ENCODE peak calls at places on chromosomes 6 and 20, in eight cellular contexts. M, Y, G, X, W, D, O and V are unnamed samples.
A peak's percentile ranks its signal among the peaks of the same experiment; 100 is the strongest.

GRCh38 chr6:29724937-29725869 is 2.0 kb downstream of the HLA-F start:
- DNase-seq in M (no peak), Y (no peak), G (no peak), X (no peak), W (no peak), D (no peak), O (no peak), V (no peak)

GRCh38 chr6:17851001-17851719 is 136.3 kb downstream of the KIF13A start:
- DNase-seq in M (no peak), Y (no peak), G (no peak), X (no peak), W (peak; percentile 52), D (no peak), O (no peak), V (no peak)

GRCh38 chr6:169213814-169214520 is 39.7 kb downstream of the THBS2 start:
- DNase-seq in M (no peak), Y (no peak), G (no peak), X (no peak), W (no peak), D (no peak), O (no peak), V (no peak)

GRCh38 chr20:29873946-29874345 is 1383.5 kb upstream of the DEFB115 start:
- DNase-seq in M (peak; percentile 6), Y (peak; percentile 9), G (no peak), X (no peak), W (peak; percentile 38), D (no peak), O (no peak), V (peak; percentile 76)

GRCh38 chr20:34374209-34374749 is 11.2 kb downstream of the ITCH start:
- DNase-seq in M (no peak), Y (no peak), G (no peak), X (no peak), W (no peak), D (no peak), O (no peak), V (no peak)

GRCh38 chr6:35717449-35718353 is 19.1 kb upstream of the ARMC12 start:
- DNase-seq in M (no peak), Y (no peak), G (no peak), X (no peak), W (no peak), D (no peak), O (no peak), V (no peak)

GRCh38 chr6:165766457-165766856 is 103.4 kb upstream of the PDE10A start:
- DNase-seq in M (no peak), Y (peak; percentile 40), G (no peak), X (no peak), W (peak; percentile 82), D (no peak), O (no peak), V (no peak)

GRCh38 chr20:13307562-13308163 is 86.6 kb downstream of the ISM1 start:
- DNase-seq in M (no peak), Y (no peak), G (no peak), X (no peak), W (no peak), D (no peak), O (no peak), V (no peak)

GRCh38 chr20:11891827-11892521 is 25.7 kb upstream of the BTBD3 start:
- DNase-seq in M (no peak), Y (peak; percentile 74), G (no peak), X (peak; percentile 16), W (peak; percentile 82), D (no peak), O (no peak), V (peak; percentile 6)

GRCh38 chr6:168582581-168582981 is 141.6 kb downstream of the SMOC2 start:
- DNase-seq in M (no peak), Y (no peak), G (no peak), X (no peak), W (no peak), D (no peak), O (no peak), V (no peak)

GRCh38 chr6:17473554-17473953 is 80.2 kb downstream of the CAP2 start:
- DNase-seq in M (peak; percentile 59), Y (no peak), G (no peak), X (no peak), W (no peak), D (no peak), O (no peak), V (no peak)

GRCh38 chr20:31573555-31574295 is 31.4 kb upstream of the ID1 start:
- DNase-seq in M (no peak), Y (no peak), G (no peak), X (no peak), W (no peak), D (no peak), O (no peak), V (no peak)

GRCh38 chr20:59002388-59002787 is 4.7 kb downstream of the CTSZ start:
- DNase-seq in M (no peak), Y (no peak), G (no peak), X (no peak), W (no peak), D (no peak), O (no peak), V (no peak)

GRCh38 chr6:28258877-28259777 is at the start of gene NKAPL:
- DNase-seq in M (no peak), Y (peak; percentile 66), G (peak; percentile 33), X (peak; percentile 34), W (peak; percentile 85), D (no peak), O (no peak), V (peak; percentile 57)

GRCh38 chr20:11260611-11261010 is 586.8 kb upstream of the JAG1 start:
- DNase-seq in M (no peak), Y (peak; percentile 63), G (no peak), X (no peak), W (peak; percentile 81), D (peak; percentile 2), O (no peak), V (no peak)

GRCh38 chr6:135880066-135880972 is 28.8 kb downstream of the PDE7B start:
- DNase-seq in M (no peak), Y (peak; percentile 80), G (no peak), X (peak; percentile 77), W (peak; percentile 79), D (peak; percentile 46), O (peak; percentile 4), V (peak; percentile 77)

GRCh38 chr6:38144365-38144764 is 324.8 kb downstream of the ZFAND3 start:
- DNase-seq in M (no peak), Y (no peak), G (no peak), X (no peak), W (no peak), D (no peak), O (no peak), V (no peak)

GRCh38 chr20:37903317-37904007 is 535 bp downstream of the VSTM2L start:
- DNase-seq in M (no peak), Y (no peak), G (no peak), X (no peak), W (no peak), D (no peak), O (no peak), V (no peak)

GRCh38 chr20:8744228-8744844 is 324.6 kb upstream of the PLCB4 start:
- DNase-seq in M (no peak), Y (no peak), G (no peak), X (no peak), W (peak; percentile 88), D (no peak), O (no peak), V (no peak)

GRCh38 chr6:44276667-44277640 is 6.7 kb downstream of the TMEM151B start:
- DNase-seq in M (no peak), Y (no peak), G (no peak), X (no peak), W (no peak), D (no peak), O (no peak), V (no peak)

GRCh38 chr6:130843575-130844320 is 16.5 kb downstream of the SMLR1 start:
- DNase-seq in M (peak; percentile 14), Y (peak; percentile 42), G (no peak), X (peak; percentile 62), W (peak; percentile 55), D (no peak), O (no peak), V (peak; percentile 55)

GRCh38 chr6:32194388-32194787 is 1.9 kb upstream of the GPSM3 start:
- DNase-seq in M (no peak), Y (no peak), G (no peak), X (no peak), W (no peak), D (no peak), O (no peak), V (no peak)
- H3K4me3 ChIP-seq in M (no peak overlapping the region), Y (no peak overlapping the region), G (no peak overlapping the region), X (peak overlapping the region; percentile 97), W (no peak overlapping the region), D (no peak overlapping the region), O (peak overlapping the region; percentile 96), V (no peak overlapping the region)

GRCh38 chr20:47316776-47317126 is 39.7 kb downstream of the ZMYND8 start:
- DNase-seq in M (no peak), Y (no peak), G (no peak), X (no peak), W (no peak), D (no peak), O (no peak), V (no peak)

GRCh38 chr20:47315339-47315662 is 41.2 kb downstream of the ZMYND8 start:
- DNase-seq in M (no peak), Y (no peak), G (no peak), X (no peak), W (peak; percentile 70), D (no peak), O (no peak), V (no peak)

GRCh38 chr20:47318596-47319516 is 37.6 kb downstream of the ZMYND8 start:
- DNase-seq in M (no peak), Y (peak; percentile 55), G (peak; percentile 73), X (no peak), W (peak; percentile 80), D (no peak), O (no peak), V (no peak)

GRCh38 chr20:47318027-47318595 is 38.4 kb downstream of the ZMYND8 start:
- DNase-seq in M (no peak), Y (peak; percentile 68), G (no peak), X (no peak), W (peak; percentile 95), D (no peak), O (no peak), V (no peak)

GRCh38 chr20:47317127-47317895 is 39.2 kb downstream of the ZMYND8 start:
- DNase-seq in M (peak; percentile 79), Y (peak; percentile 93), G (peak; percentile 56), X (peak; percentile 21), W (peak; percentile 99), D (peak; percentile 90), O (peak; percentile 17), V (peak; percentile 37)
- H3K4me3 ChIP-seq in M (no peak overlapping the region), Y (no peak overlapping the region), G (peak overlapping the region; percentile 43), X (no peak overlapping the region), W (no peak overlapping the region), D (no peak overlapping the region), O (no peak overlapping the region), V (no peak overlapping the region)

GRCh38 chr6:107560657-107561056 is 70.7 kb downstream of the SOBP start:
- DNase-seq in M (no peak), Y (peak; percentile 14), G (no peak), X (no peak), W (peak; percentile 20), D (no peak), O (no peak), V (no peak)
- H3K4me3 ChIP-seq in M (no peak overlapping the region), Y (no peak overlapping the region), G (no peak overlapping the region), X (no peak overlapping the region), W (no peak overlapping the region), D (no peak overlapping the region), O (no peak overlapping the region), V (no peak overlapping the region)

DNA sequence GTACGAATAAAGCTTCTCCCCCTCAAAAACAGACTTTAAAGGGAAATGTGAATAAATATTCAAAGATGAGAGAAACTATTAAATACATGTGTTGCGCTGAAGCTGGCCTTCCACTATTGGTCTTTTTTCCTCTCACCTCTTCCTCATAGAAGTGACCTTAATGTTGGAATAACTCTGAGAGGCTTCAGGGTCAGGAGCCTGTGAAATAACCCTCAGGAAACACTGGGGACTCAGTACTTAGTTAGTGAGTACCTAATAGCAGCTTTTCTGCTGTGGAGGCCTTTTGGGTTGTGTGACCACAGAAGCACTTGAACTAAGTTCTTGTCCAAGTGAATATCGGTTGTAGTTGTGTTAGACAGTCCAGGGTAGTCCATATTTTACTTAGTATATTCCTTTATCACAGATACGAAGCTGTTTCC is 799 bp upstream of the SHPRH start:
- DNase-seq in M (no peak), Y (no peak), G (no peak), X (no peak), W (no peak), D (no peak), O (no peak), V (no peak)
- H3K4me3 ChIP-seq in M (peak overlapping the region; percentile 94), Y (peak overlapping the region; percentile 93), G (peak overlapping the region; percentile 90), X (peak overlapping the region; percentile 95), W (peak overlapping the region; percentile 65), D (peak overlapping the region; percentile 94), O (peak overlapping the region; percentile 78), V (peak overlapping the region; percentile 57)